ENCODE peak calls at places on chromosome 7, in nine cellular contexts. One of them, this sample, is unnamed.

GRCh38 chr7:134431805-134432204 is 27.1 kb downstream of the AKR1B1 start:
- DNase-seq in effector memory CD4-positive, alpha-beta T cell: no peak
- DNase-seq in kidney epithelial cell: no peak
- DNase-seq in NCI-H146: peak
- DNase-seq in EL: no peak
- DNase-seq in heart left ventricle: no peak
- DNase-seq in WERI-Rb-1: no peak
- DNase-seq in NCI-H1092 treated with DMSO at 0.1 percent for 48 hours: peak
- DNase-seq in iPS-NIHi11: no peak
- DNase-seq in this sample: no peak

GRCh38 chr7:95547949-95548348 is 48.4 kb downstream of the PDK4 start:
- DNase-seq in effector memory CD4-positive, alpha-beta T cell: no peak
- DNase-seq in kidney epithelial cell: no peak
- DNase-seq in NCI-H146: no peak
- DNase-seq in EL: no peak
- DNase-seq in heart left ventricle: no peak
- DNase-seq in WERI-Rb-1: no peak
- DNase-seq in NCI-H1092 treated with DMSO at 0.1 percent for 48 hours: no peak
- DNase-seq in iPS-NIHi11: no peak
- DNase-seq in this sample: no peak

GRCh38 chr7:117019786-117020604 is 66.7 kb downstream of the ST7 start:
- DNase-seq in effector memory CD4-positive, alpha-beta T cell: no peak
- DNase-seq in kidney epithelial cell: peak
- DNase-seq in NCI-H146: peak
- DNase-seq in EL: peak
- DNase-seq in heart left ventricle: peak
- DNase-seq in WERI-Rb-1: peak
- DNase-seq in NCI-H1092 treated with DMSO at 0.1 percent for 48 hours: peak
- DNase-seq in iPS-NIHi11: peak
- DNase-seq in this sample: peak

GRCh38 chr7:154698726-154699291 is 304.1 kb downstream of the PAXIP1 start:
- DNase-seq in effector memory CD4-positive, alpha-beta T cell: no peak
- DNase-seq in kidney epithelial cell: no peak
- DNase-seq in NCI-H146: peak
- DNase-seq in EL: no peak
- DNase-seq in heart left ventricle: no peak
- DNase-seq in WERI-Rb-1: no peak
- DNase-seq in NCI-H1092 treated with DMSO at 0.1 percent for 48 hours: no peak
- DNase-seq in iPS-NIHi11: peak
- DNase-seq in this sample: no peak

GRCh38 chr7:108497082-108497725 is 28.7 kb downstream of the PNPLA8 start:
- DNase-seq in effector memory CD4-positive, alpha-beta T cell: no peak
- DNase-seq in kidney epithelial cell: peak
- DNase-seq in NCI-H146: peak
- DNase-seq in EL: peak
- DNase-seq in heart left ventricle: no peak
- DNase-seq in WERI-Rb-1: peak
- DNase-seq in NCI-H1092 treated with DMSO at 0.1 percent for 48 hours: peak
- DNase-seq in iPS-NIHi11: peak
- DNase-seq in this sample: peak

GRCh38 chr7:68963547-68963946 is 634.7 kb upstream of the AUTS2 start:
- DNase-seq in effector memory CD4-positive, alpha-beta T cell: no peak
- DNase-seq in kidney epithelial cell: peak
- DNase-seq in NCI-H146: no peak
- DNase-seq in EL: peak
- DNase-seq in heart left ventricle: no peak
- DNase-seq in WERI-Rb-1: peak
- DNase-seq in NCI-H1092 treated with DMSO at 0.1 percent for 48 hours: no peak
- DNase-seq in iPS-NIHi11: no peak
- DNase-seq in this sample: no peak

GRCh38 chr7:3695602-3696001 is 394.6 kb downstream of the SDK1 start:
- DNase-seq in effector memory CD4-positive, alpha-beta T cell: no peak
- DNase-seq in kidney epithelial cell: no peak
- DNase-seq in NCI-H146: peak
- DNase-seq in EL: no peak
- DNase-seq in heart left ventricle: no peak
- DNase-seq in WERI-Rb-1: no peak
- DNase-seq in NCI-H1092 treated with DMSO at 0.1 percent for 48 hours: no peak
- DNase-seq in iPS-NIHi11: no peak
- DNase-seq in this sample: no peak

GRCh38 chr7:105011771-105012502 is 2.1 kb upstream of the KMT2E start:
- DNase-seq in effector memory CD4-positive, alpha-beta T cell: peak
- DNase-seq in kidney epithelial cell: no peak
- DNase-seq in NCI-H146: no peak
- DNase-seq in EL: peak
- DNase-seq in heart left ventricle: peak
- DNase-seq in WERI-Rb-1: no peak
- DNase-seq in NCI-H1092 treated with DMSO at 0.1 percent for 48 hours: no peak
- DNase-seq in iPS-NIHi11: no peak
- DNase-seq in this sample: no peak

GRCh38 chr7:78967046-78967445 is 486.4 kb downstream of the MAGI2 start:
- DNase-seq in effector memory CD4-positive, alpha-beta T cell: no peak
- DNase-seq in kidney epithelial cell: no peak
- DNase-seq in NCI-H146: no peak
- DNase-seq in EL: peak
- DNase-seq in heart left ventricle: no peak
- DNase-seq in WERI-Rb-1: no peak
- DNase-seq in NCI-H1092 treated with DMSO at 0.1 percent for 48 hours: no peak
- DNase-seq in iPS-NIHi11: no peak
- DNase-seq in this sample: no peak

GRCh38 chr7:48042216-48042615 is 6.9 kb downstream of the C7orf57 start:
- DNase-seq in effector memory CD4-positive, alpha-beta T cell: no peak
- DNase-seq in kidney epithelial cell: no peak
- DNase-seq in NCI-H146: no peak
- DNase-seq in EL: peak
- DNase-seq in heart left ventricle: no peak
- DNase-seq in WERI-Rb-1: no peak
- DNase-seq in NCI-H1092 treated with DMSO at 0.1 percent for 48 hours: no peak
- DNase-seq in iPS-NIHi11: no peak
- DNase-seq in this sample: no peak

GRCh38 chr7:17646181-17646956 is 293.9 kb downstream of the SNX13 start:
- DNase-seq in effector memory CD4-positive, alpha-beta T cell: no peak
- DNase-seq in kidney epithelial cell: no peak
- DNase-seq in NCI-H146: no peak
- DNase-seq in EL: peak
- DNase-seq in heart left ventricle: no peak
- DNase-seq in WERI-Rb-1: no peak
- DNase-seq in NCI-H1092 treated with DMSO at 0.1 percent for 48 hours: peak
- DNase-seq in iPS-NIHi11: no peak
- DNase-seq in this sample: no peak

GRCh38 chr7:139985811-139986210 is 76.9 kb downstream of the PARP12 start:
- DNase-seq in effector memory CD4-positive, alpha-beta T cell: no peak
- DNase-seq in kidney epithelial cell: no peak
- DNase-seq in NCI-H146: no peak
- DNase-seq in EL: no peak
- DNase-seq in heart left ventricle: no peak
- DNase-seq in WERI-Rb-1: no peak
- DNase-seq in NCI-H1092 treated with DMSO at 0.1 percent for 48 hours: no peak
- DNase-seq in iPS-NIHi11: no peak
- DNase-seq in this sample: no peak

This sample was measured in lung.